ENCODE peak calls at places on chromosomes 11 and 22, in seven cellular contexts. U is activated CD4-positive, alpha-beta T cell treated with anti-CD3 and anti-CD28 coated beads, Interleukin-2, amount 50 U/mL, for 24 hours; B is NCI-H510A; C is RWPE2; Z is transverse colon; V is smooth muscle cell of the brain vasculature; I is H9. J is an unnamed sample.

GRCh38 chr11:32960553-32961164 is 55.0 kb upstream of the DEPDC7 start:
- DNase-seq in U (peak), B (no peak), C (no peak), Z (no peak), V (peak), I (no peak), J (no peak)

GRCh38 chr22:31394326-31394725 is 5.1 kb upstream of the DRG1 start:
- DNase-seq in U (no peak), B (no peak), C (no peak), Z (no peak), V (no peak), I (no peak), J (no peak)

GRCh38 chr22:22044153-22044552 is 61.6 kb upstream of the TOP3B start:
- DNase-seq in U (no peak), B (no peak), C (no peak), Z (no peak), V (no peak), I (no peak), J (no peak)

GRCh38 chr11:22466809-22467208 is 128.6 kb downstream of the SLC17A6 start:
- DNase-seq in U (no peak), B (no peak), C (peak), Z (no peak), V (no peak), I (no peak), J (no peak)

GRCh38 chr11:128451651-128452470 is 135.5 kb downstream of the ETS1 start:
- DNase-seq in U (no peak), B (peak), C (no peak), Z (peak), V (peak), I (peak), J (peak)

GRCh38 chr22:46122511-46122971 is 27.8 kb upstream of the PPARA start:
- DNase-seq in U (peak), B (no peak), C (no peak), Z (peak), V (no peak), I (peak), J (peak)

GRCh38 chr11:20671856-20672546 is 2.6 kb downstream of the NELL1 start:
- DNase-seq in U (no peak), B (peak), C (no peak), Z (no peak), V (no peak), I (no peak), J (no peak)

GRCh38 chr22:37665487-37665886 is 7.0 kb downstream of the PDXP start:
- DNase-seq in U (no peak), B (no peak), C (no peak), Z (no peak), V (no peak), I (no peak), J (no peak)